ENCODE peak calls at places on chromosomes 4 and X, in six cellular contexts. C, P, Z, J, A and L are unnamed samples.

GRCh38 chr4:13657016-13657415 is 29.5 kb upstream of the BOD1L1 start:
- DNase-seq in Z (no peak), J (no peak), A (no peak), P (no peak), C (no peak), L (no peak)

GRCh38 chr4:72302981-72303704 is 265.9 kb downstream of the ADAMTS3 start:
- DNase-seq in P (peak; percentile 45), A (peak; percentile 65), Z (no peak), J (no peak), C (no peak), L (peak; percentile 18)

GRCh38 chr4:55312491-55313101 is 33.4 kb upstream of the SRD5A3 start:
- DNase-seq in Z (no peak), J (no peak), C (peak; percentile 52), A (peak; percentile 65), P (peak; percentile 16), L (peak; percentile 26)

GRCh38 chr4:150056569-150056968 is 21.7 kb upstream of the DCLK2 start:
- DNase-seq in Z (no peak), J (no peak), C (no peak), P (no peak), A (no peak), L (no peak)

GRCh38 chr4:13642576-13642975 is 15.1 kb upstream of the BOD1L1 start:
- DNase-seq in Z (no peak), J (no peak), C (no peak), P (no peak), A (no peak), L (peak; percentile 23)

GRCh38 chrX:72243472-72243871 is 4.6 kb upstream of the ERCC6L start:
- DNase-seq in C (no peak), J (no peak), A (no peak), P (peak; percentile 44), Z (no peak), L (no peak)

GRCh38 chrX:70755850-70756249 is 152.7 kb downstream of the TEX11 start:
- DNase-seq in J (no peak), C (no peak), P (no peak), A (peak; percentile 49), Z (no peak), L (no peak)

GRCh38 chr4:57501715-57502114 is 391.5 kb upstream of the IGFBP7 start:
- DNase-seq in J (no peak), Z (no peak), P (no peak), C (no peak), A (no peak), L (no peak)

GRCh38 chr4:122542411-122543236 is 78.2 kb downstream of the IL21 start:
- DNase-seq in C (no peak), J (peak; percentile 1), Z (no peak), A (no peak), P (no peak), L (no peak)

GRCh38 chrX:53094584-53094908 is 604 bp downstream of the KANTR start:
- DNase-seq in C (no peak), Z (no peak), A (no peak), J (no peak), P (no peak), L (no peak)

GRCh38 chrX:53095796-53096195 is 1.9 kb downstream of the KANTR start:
- DNase-seq in C (no peak), J (no peak), Z (no peak), A (no peak), P (no peak), L (no peak)

GRCh38 chrX:53093177-53093655 is 726 bp upstream of the KANTR start:
- DNase-seq in C (peak; percentile 60), J (peak; percentile 43), Z (peak; percentile 64), A (peak; percentile 93), P (peak; percentile 78), L (peak; percentile 82)

GRCh38 chrX:53091354-53091753 is 2.6 kb upstream of the KANTR start:
- DNase-seq in P (no peak), C (no peak), A (no peak), J (no peak), Z (no peak), L (no peak)

GRCh38 chrX:53093748-53094583 is at the start of gene KANTR:
- DNase-seq in A (peak; percentile 94), Z (peak; percentile 69), C (peak; percentile 87), P (peak; percentile 94), J (peak; percentile 61), L (peak; percentile 87)
- TF ChIP-seq POLR2A in A (peak; percentile 82), Z (peak; percentile 83), C (no peak), P (peak; percentile 54), J (no peak), L (peak; percentile 71)

GRCh38 chr4:173529505-173530325 is at the start of gene HAND2:
- DNase-seq in C (peak; percentile 71), Z (no peak), J (no peak), A (no peak), P (peak; percentile 59), L (peak; percentile 93)
- TF ChIP-seq POLR2A in C (no peak), Z (no peak), J (no peak), A (peak; percentile 21), P (peak; percentile 60), L (peak; percentile 95)

GRCh38 chr4:99642725-99643489 is 14.7 kb downstream of the C4orf54 start:
- DNase-seq in P (no peak), A (no peak), Z (peak; percentile 20), C (no peak), J (no peak), L (no peak)
- TF ChIP-seq POLR2A in P (no peak), A (no peak), Z (no peak), C (no peak), J (no peak), L (no peak)

DNA sequence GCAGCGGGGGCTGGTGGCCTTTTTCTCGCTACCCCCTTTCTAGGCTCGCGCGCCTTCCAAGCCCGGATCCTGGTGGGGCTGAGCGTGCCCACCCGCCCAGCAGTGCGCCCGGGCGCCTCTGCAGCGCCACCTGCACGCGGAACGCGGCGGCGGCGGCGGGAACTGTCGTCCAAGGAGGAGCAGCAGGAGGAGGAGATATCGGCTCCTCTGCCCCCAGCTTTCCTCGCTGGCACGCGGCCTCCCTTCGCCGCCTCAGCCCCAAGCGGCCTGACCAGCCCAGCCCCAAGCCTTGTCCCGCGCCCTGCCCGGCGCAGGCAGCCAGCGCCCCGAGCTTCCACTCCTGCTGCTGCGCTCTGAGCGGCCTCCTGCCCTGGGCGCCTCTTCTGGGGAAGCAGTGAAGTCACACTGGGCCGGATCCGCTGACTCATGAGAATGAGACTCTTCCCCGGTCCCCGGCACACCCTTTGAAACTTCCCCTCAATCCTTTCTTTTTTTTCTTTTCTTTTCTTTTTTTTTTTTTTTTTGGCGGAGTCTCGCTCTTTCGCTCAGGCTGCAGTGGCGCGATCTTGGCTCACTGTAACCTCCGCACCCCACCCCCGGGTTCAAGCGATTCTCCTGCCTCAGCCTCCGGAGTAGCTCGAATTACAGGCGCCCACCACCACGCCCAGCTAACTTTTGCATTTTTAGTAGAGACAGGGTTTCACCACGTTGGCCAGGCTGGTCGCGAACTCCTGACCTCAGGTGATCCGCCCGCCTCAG is 10.6 kb upstream of the ELF4 start:
- DNase-seq in J (peak; percentile 69), C (peak; percentile 72), A (peak; percentile 87), P (peak; percentile 83), Z (peak; percentile 64), L (peak; percentile 78)
- TF ChIP-seq POLR2A in J (no peak), C (no peak), A (no peak), P (peak; percentile 74), Z (peak; percentile 19), L (peak; percentile 11)

GRCh38 chr4:118280501-118281218 is 72.1 kb downstream of the PRSS12 start:
- DNase-seq in Z (no peak), P (peak; percentile 22), J (no peak), A (peak; percentile 78), C (peak; percentile 47), L (no peak)
- TF ChIP-seq POLR2A in Z (no peak), P (peak; percentile 60), J (no peak), A (no peak), C (no peak), L (no peak)